ENCODE peak calls at places on chromosome 14, in six cellular contexts. S is mucosa of descending colon, D is fibroblast of the aortic adventitia, C is neural progenitor cell, J is tibial artery, A is lower lobe of right lung. V is an unnamed sample.

GRCh38 chr14:58353516-58354299 is 42.0 kb upstream of the TOMM20L start:
- DNase-seq in S (no peak), J (no peak), A (no peak), D (peak), C (no peak), V (no peak)

GRCh38 chr14:39029789-39030188 is 73.2 kb downstream of the SEC23A start:
- DNase-seq in J (no peak), D (no peak), A (no peak), C (no peak), S (no peak), V (no peak)

GRCh38 chr14:72644038-72644437 is 249.9 kb downstream of the DPF3 start:
- DNase-seq in A (no peak), S (no peak), J (no peak), D (no peak), C (no peak), V (no peak)

GRCh38 chr14:55328317-55328716 is 57.1 kb downstream of the FBXO34 start:
- DNase-seq in S (no peak), C (no peak), J (no peak), A (no peak), D (peak), V (peak)

GRCh38 chr14:68692916-68693771 is 99.7 kb downstream of the ZFP36L1 start:
- DNase-seq in S (no peak), A (no peak), J (peak), D (peak), C (no peak), V (peak)

GRCh38 chr14:68791078-68791983 is 1.5 kb downstream of the ZFP36L1 start:
- DNase-seq in A (no peak), D (peak), J (no peak), S (peak), C (peak), V (no peak)

GRCh38 chr14:52850520-52850919 is 59.1 kb upstream of the GNPNAT1 start:
- DNase-seq in J (no peak), A (no peak), C (no peak), D (no peak), S (no peak), V (peak)

GRCh38 chr14:104333903-104334811 is 195.8 kb downstream of the KIF26A start:
- DNase-seq in D (no peak), S (no peak), C (no peak), A (peak), J (no peak), V (no peak)

GRCh38 chr14:99401624-99402282 is 78.9 kb downstream of the SETD3 start:
- DNase-seq in S (no peak), A (no peak), J (no peak), C (no peak), D (no peak), V (no peak)

GRCh38 chr14:73491256-73491976 is 683 bp downstream of the RIOX1 start:
- DNase-seq in A (peak), S (peak), J (peak), C (peak), D (peak), V (peak)

GRCh38 chr14:37210448-37210847 is 12.7 kb downstream of the MIPOL1 start:
- DNase-seq in C (no peak), S (no peak), A (no peak), J (no peak), D (no peak), V (no peak)

GRCh38 chr14:89252887-89253532 is 164.0 kb downstream of the FOXN3 start:
- DNase-seq in J (peak), D (no peak), C (peak), S (no peak), A (no peak), V (no peak)

GRCh38 chr14:70595443-70596185 is 4.8 kb downstream of the MED6 start:
- DNase-seq in A (no peak), C (no peak), D (no peak), J (no peak), S (no peak), V (no peak)

GRCh38 chr14:80781968-80782367 is 159.6 kb downstream of the CEP128 start:
- DNase-seq in D (peak), S (no peak), J (no peak), C (no peak), A (no peak), V (no peak)

GRCh38 chr14:75334191-75335051 is 55.8 kb downstream of the FOS start:
- DNase-seq in J (no peak), S (peak), A (peak), D (peak), C (no peak), V (no peak)

GRCh38 chr14:23640524-23641141 is 4.5 kb downstream of the DHRS2 start:
- DNase-seq in C (no peak), A (no peak), J (no peak), S (peak), D (peak), V (peak)

GRCh38 chr14:61489002-61489401 is 167.6 kb downstream of the PRKCH start:
- DNase-seq in D (peak), A (no peak), C (no peak), S (no peak), J (no peak), V (no peak)

GRCh38 chr14:104687601-104688504 is 1.6 kb upstream of the INF2 start:
- DNase-seq in A (peak), S (peak), D (peak), J (peak), C (peak), V (no peak)

GRCh38 chr14:53249059-53249458 is 95.9 kb upstream of the DDHD1 start:
- DNase-seq in A (no peak), C (no peak), J (no peak), D (peak), S (no peak), V (peak)

GRCh38 chr14:68475802-68476201 is 317.1 kb downstream of the ZFP36L1 start:
- DNase-seq in J (no peak), D (no peak), S (no peak), A (no peak), C (no peak), V (no peak)

GRCh38 chr14:58463147-58463546 is 35.6 kb downstream of the KIAA0586 start:
- DNase-seq in D (no peak), J (no peak), S (no peak), C (no peak), A (no peak), V (no peak)

GRCh38 chr14:72126091-72126490 is 193.9 kb downstream of the RGS6 start:
- DNase-seq in A (no peak), D (no peak), S (no peak), C (no peak), J (no peak), V (no peak)

GRCh38 chr14:99596071-99596627 is 7.9 kb downstream of the CCDC85C start:
- DNase-seq in D (no peak), J (no peak), C (no peak), S (no peak), A (peak), V (no peak)

GRCh38 chr14:60232185-60232584 is 16.8 kb upstream of the PPM1A start:
- DNase-seq in A (no peak), D (no peak), S (no peak), J (no peak), C (no peak), V (no peak)

GRCh38 chr14:96077983-96078686 is 39.0 kb downstream of the C14orf132 start:
- DNase-seq in D (peak), A (peak), J (no peak), C (no peak), S (no peak), V (no peak)

GRCh38 chr14:23364604-23365352 is at the start of gene EFS:
- DNase-seq in J (peak), S (peak), A (no peak), C (peak), D (no peak), V (no peak)

GRCh38 chr14:65131176-65131765 is 29.0 kb upstream of the MAX start:
- DNase-seq in A (no peak), J (no peak), C (no peak), S (peak), D (peak), V (peak)

GRCh38 chr14:71005076-71005475 is 97.8 kb downstream of the PCNX1 start:
- DNase-seq in D (no peak), A (no peak), C (no peak), S (no peak), J (no peak), V (no peak)

GRCh38 chr14:60710506-60710905 is 13.6 kb downstream of the SIX4 start:
- DNase-seq in S (no peak), D (no peak), J (no peak), A (no peak), C (no peak), V (no peak)

GRCh38 chr14:95487669-95488084 is 28.8 kb downstream of the SYNE3 start:
- DNase-seq in D (no peak), J (no peak), C (no peak), A (no peak), S (no peak), V (no peak)

GRCh38 chr14:28242895-28243294 is 523.7 kb upstream of the FOXG1 start:
- DNase-seq in A (no peak), D (no peak), J (no peak), C (no peak), S (no peak), V (no peak)

GRCh38 chr14:30267141-30267540 is 291.8 kb upstream of the G2E3 start:
- DNase-seq in S (no peak), C (no peak), A (no peak), J (no peak), D (peak), V (peak)

GRCh38 chr14:74630881-74631690 is 19.0 kb upstream of the LTBP2 start:
- DNase-seq in S (no peak), J (no peak), C (peak), A (no peak), D (no peak), V (no peak)

GRCh38 chr14:67319142-67319541 is 40.5 kb downstream of the ATP6V1D start:
- DNase-seq in C (no peak), J (no peak), D (peak), S (no peak), A (no peak), V (no peak)

GRCh38 chr14:57863471-57863870 is 2.4 kb downstream of the SLC35F4 start:
- DNase-seq in A (no peak), J (no peak), S (no peak), C (no peak), D (no peak), V (no peak)

GRCh38 chr14:73786632-73786941 is 65.0 kb upstream of the PTGR2 start:
- DNase-seq in C (peak), S (peak), A (peak), J (no peak), D (no peak), V (peak)

GRCh38 chr14:29896354-29896768 is 31.3 kb downstream of the PRKD1 start:
- DNase-seq in S (no peak), J (no peak), C (no peak), D (no peak), A (no peak), V (no peak)

GRCh38 chr14:56378474-56378873 is 201.1 kb upstream of the TMEM260 start:
- DNase-seq in S (no peak), A (no peak), C (no peak), J (no peak), D (peak), V (peak)

GRCh38 chr14:96260341-96260821 is 4.4 kb downstream of the BDKRB1 start:
- DNase-seq in C (no peak), A (no peak), S (no peak), D (peak), J (no peak), V (peak)

GRCh38 chr14:48473944-48474343 is 798.5 kb upstream of the MDGA2 start:
- DNase-seq in S (no peak), A (no peak), C (no peak), J (no peak), D (no peak), V (no peak)
- TF ChIP-seq CTCF in S (no peak), A (no peak), C (no peak), J (no peak), D (no peak), V (no peak)

DNA sequence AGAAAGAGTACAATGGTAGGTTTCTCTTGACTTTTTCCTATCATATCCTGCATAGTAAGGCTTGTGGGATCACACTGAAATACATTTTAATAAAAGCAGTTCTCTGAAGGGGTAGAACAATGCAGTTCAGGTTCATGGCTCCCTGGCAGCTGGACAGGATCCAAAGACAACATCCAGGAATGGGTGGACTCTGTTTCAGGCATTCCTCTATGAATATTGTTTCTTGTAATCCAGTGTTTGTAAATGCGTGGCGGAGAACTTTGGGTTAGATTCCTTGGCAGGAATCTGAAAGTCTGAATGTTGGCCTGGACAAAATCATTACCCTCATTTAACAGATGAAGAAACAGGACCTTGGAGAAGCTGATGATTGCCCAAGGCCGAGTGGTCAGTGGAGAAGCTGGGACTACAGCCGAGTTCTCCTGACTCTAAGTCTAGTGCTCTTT is 43.5 kb downstream of the SYNE2 start:
- DNase-seq in S (no peak), D (peak), A (no peak), C (no peak), J (peak), V (peak)
- H3K4me3 ChIP-seq in S (no peak), D (no peak), A (no peak), C (no peak), J (no peak), V (no peak)

GRCh38 chr14:105944632-105945610 is 418.5 kb downstream of the TMEM121 start:
- DNase-seq in S (peak), C (no peak), J (peak), D (no peak), A (peak), V (no peak)
- TF ChIP-seq CTCF in S (peak), C (no peak), J (peak), D (no peak), A (peak), V (no peak)

GRCh38 chr14:101457936-101458535 is 103.3 kb upstream of the DIO3 start:
- DNase-seq in D (no peak), S (no peak), C (peak), A (no peak), J (peak), V (no peak)
- H3K4me3 ChIP-seq in D (no peak), S (no peak), C (peak), A (no peak), J (no peak), V (no peak)

DNA sequence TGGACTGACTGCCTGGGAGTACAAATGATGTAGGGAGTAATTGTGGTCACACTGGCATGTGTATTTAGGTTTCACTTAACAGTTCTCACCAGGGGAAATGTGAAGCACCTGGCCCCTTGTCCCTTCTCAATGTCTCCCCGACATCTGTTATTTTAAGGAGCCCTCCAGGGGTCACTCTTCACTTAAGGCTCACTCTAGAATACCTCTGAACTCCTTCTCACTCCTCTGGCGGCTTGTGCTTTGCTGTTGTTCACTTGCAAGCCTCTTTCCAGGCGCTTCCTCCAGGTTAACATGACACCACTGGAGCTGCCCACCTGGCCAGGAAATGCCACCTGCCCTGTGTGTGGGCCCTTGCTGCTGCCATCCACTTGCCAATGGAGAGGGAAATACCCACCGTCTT is 56.5 kb upstream of the GZMB start:
- DNase-seq in J (no peak), S (no peak), C (peak), A (no peak), D (no peak), V (no peak)
- TF ChIP-seq CTCF in J (no peak), S (no peak), C (peak), A (no peak), D (no peak), V (no peak)

V was measured in foreskin fibroblast.